ENCODE peak calls at places on chromosome 17, in four cellular contexts. Q, C, Z and P are unnamed samples. For H3K4me1 and H3K27me3, the result is how much of the 10 kb centered on the place peaks cover.

GRCh38 chr17:8789743-8790142 is 9.4 kb downstream of the MFSD6L start:
- DNase-seq in Q (no peak), Z (no peak), C (no peak), P (no peak)

GRCh38 chr17:55356440-55357328 is 65.0 kb downstream of the MMD start:
- DNase-seq in Z (peak), Q (peak), C (peak), P (peak)

GRCh38 chr17:78144146-78144719 is 2.0 kb upstream of the C17orf99 start:
- DNase-seq in Z (peak), C (peak), Q (no peak), P (peak)

GRCh38 chr17:50615818-50616217 is 18.9 kb upstream of the ABCC3 start:
- DNase-seq in Z (no peak), C (no peak), Q (no peak), P (no peak)

GRCh38 chr17:20993863-20994778 is 48.7 kb downstream of the USP22 start:
- DNase-seq in Z (no peak), C (no peak), Q (no peak), P (no peak)

GRCh38 chr17:82046903-82047302 is 4.7 kb downstream of the RFNG start:
- DNase-seq in Z (no peak), C (no peak), Q (no peak), P (no peak)

GRCh38 chr17:44865231-44865660 is 17.6 kb downstream of the HIGD1B start:
- DNase-seq in C (peak), Q (peak), Z (peak), P (peak)

GRCh38 chr17:72987166-72987565 is 105.3 kb downstream of the SLC39A11 start:
- DNase-seq in Q (no peak), C (no peak), Z (no peak), P (no peak)

GRCh38 chr17:45410144-45411091 is 22.3 kb downstream of the ARHGAP27 start:
- DNase-seq in Q (no peak), Z (no peak), C (peak), P (no peak)

GRCh38 chr17:81076097-81076754 is 41.3 kb downstream of the BAIAP2 start:
- DNase-seq in C (no peak), Q (no peak), Z (no peak), P (peak)

GRCh38 chr17:74842599-74843351 is 16.9 kb downstream of the GRIN2C start:
- DNase-seq in C (peak), Z (no peak), Q (peak), P (peak)

GRCh38 chr17:19541445-19541844 is 7.8 kb downstream of the SLC47A1 start:
- DNase-seq in C (no peak), Q (no peak), Z (no peak), P (no peak)

GRCh38 chr17:72603346-72604242 is 482.8 kb downstream of the SOX9 start:
- DNase-seq in Z (no peak), Q (no peak), C (no peak), P (no peak)

GRCh38 chr17:2053380-2054261 is 1.3 kb upstream of the HIC1 start:
- DNase-seq in Q (peak), Z (peak), C (peak), P (peak)

GRCh38 chr17:38617967-38618760 is 12.4 kb upstream of the SRCIN1 start:
- DNase-seq in C (no peak), Z (no peak), Q (no peak), P (no peak)

GRCh38 chr17:31499771-31500554 is 108.5 kb downstream of the RAB11FIP4 start:
- DNase-seq in Z (no peak), C (peak), Q (no peak), P (no peak)

GRCh38 chr17:82449136-82449882 is 1.2 kb downstream of the CYBC1 start:
- DNase-seq in C (no peak), Q (no peak), Z (no peak), P (no peak)

GRCh38 chr17:38588775-38589174 is 17.0 kb downstream of the SRCIN1 start:
- DNase-seq in C (no peak), Q (no peak), Z (no peak), P (no peak)

GRCh38 chr17:55660171-55660886 is 62.3 kb downstream of the TMEM100 start:
- DNase-seq in Q (no peak), C (no peak), Z (no peak), P (no peak)

GRCh38 chr17:81440511-81441244 is 45.4 kb downstream of the BAHCC1 start:
- DNase-seq in Q (no peak), Z (no peak), C (no peak), P (peak)

GRCh38 chr17:2691965-2692780 is 19.4 kb downstream of the CLUH start:
- DNase-seq in Z (peak), C (peak), Q (no peak), P (no peak)

GRCh38 chr17:63697341-63698286 is 2.3 kb downstream of the LIMD2 start:
- DNase-seq in C (peak), Z (no peak), Q (no peak), P (peak)

GRCh38 chr17:32020943-32021617 is 13.9 kb downstream of the LRRC37B start:
- DNase-seq in Q (no peak), Z (no peak), C (no peak), P (no peak)

GRCh38 chr17:28612936-28613872 is 781 bp downstream of the RSKR start:
- DNase-seq in C (no peak), Q (no peak), Z (no peak), P (peak)

GRCh38 chr17:79920751-79921410 is 81.6 kb upstream of the CBX4 start:
- DNase-seq in Z (no peak), Q (no peak), C (no peak), P (no peak)
- H3K4me1 ChIP-seq in Z (under half), Q (under half), C (under half), P (under half)

GRCh38 chr17:52157603-52158449 is 688 bp downstream of the CA10 start:
- DNase-seq in C (no peak), Z (no peak), Q (no peak), P (peak)

GRCh38 chr17:52157161-52157560 is 1.4 kb downstream of the CA10 start:
- DNase-seq in Q (no peak), Z (no peak), C (no peak), P (no peak)

GRCh38 chr17:52159810-52160578 is 1.5 kb upstream of the CA10 start:
- DNase-seq in C (no peak), Z (no peak), Q (no peak), P (peak)

GRCh38 chr17:52159159-52159809 is 770 bp upstream of the CA10 start:
- DNase-seq in C (no peak), Z (no peak), Q (no peak), P (peak)

GRCh38 chr17:52158450-52159042 is at the start of gene CA10:
- DNase-seq in Z (no peak), C (no peak), Q (no peak), P (peak)
- TF ChIP-seq CTCF in Z (no peak), C (no peak), Q (no peak), P (peak)

DNA sequence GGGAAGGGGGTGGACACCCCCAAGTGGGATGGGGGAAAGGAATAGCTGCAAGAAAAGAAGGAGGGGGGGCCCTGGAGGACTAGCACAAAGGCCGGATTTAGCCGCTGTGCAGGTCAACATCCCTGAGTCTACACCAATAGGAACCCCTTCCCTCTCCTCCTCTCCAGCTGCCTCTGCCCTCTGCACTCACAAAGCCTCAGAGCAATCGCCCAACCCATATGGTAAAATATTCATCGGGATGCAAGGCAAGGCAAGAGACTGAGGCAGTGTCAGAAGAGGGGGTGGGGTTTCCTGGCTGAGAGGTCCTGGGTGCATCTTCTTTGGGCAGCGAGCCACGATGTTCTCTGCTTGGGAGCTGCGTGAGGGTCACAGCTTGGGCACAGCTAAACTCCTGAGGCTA is 115.5 kb upstream of the NLRP1 start:
- DNase-seq in Q (no peak), C (no peak), Z (no peak), P (no peak)
- H3K27me3 ChIP-seq in Q (under half), C (under half), Z (under half), P (under half)

GRCh38 chr17:17115620-17116019 is 73.4 kb downstream of the MPRIP start:
- DNase-seq in C (no peak), Q (no peak), Z (no peak), P (no peak)
- H3K4me1 ChIP-seq in C (half or more), Q (under half), Z (half or more), P (under half)

DNA sequence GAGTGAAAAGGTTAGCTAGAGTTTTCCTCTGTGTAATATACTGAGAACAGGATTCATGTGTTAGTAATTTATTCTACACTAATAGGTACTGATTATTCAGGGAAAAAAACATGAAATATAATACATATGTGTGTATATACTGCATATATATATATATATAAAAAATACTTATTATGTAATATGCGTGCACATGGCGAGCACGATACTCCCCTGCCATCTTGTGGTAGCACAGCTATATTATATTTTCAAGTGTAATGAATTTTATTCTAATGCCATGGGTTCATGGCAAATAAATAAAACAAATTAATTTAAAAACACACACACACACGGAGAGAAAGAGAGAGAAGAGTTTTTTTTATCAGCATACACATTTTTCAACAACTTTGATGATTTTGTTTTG is 460.6 kb downstream of the KCNJ2 start:
- DNase-seq in C (no peak), Q (no peak), Z (no peak), P (peak)
- TF ChIP-seq CTCF in C (peak), Q (no peak), Z (no peak), P (peak)

GRCh38 chr17:48555183-48555615 is 10.3 kb upstream of the HOXB2 start:
- DNase-seq in Z (no peak), Q (peak), C (no peak), P (no peak)
- H3K27me3 ChIP-seq in Z (under half), Q (under half), C (half or more), P (half or more)